ENCODE peak calls at places on chromosomes 2 and 18, in eight cellular contexts. M, A, P, V, H, Q, T and D are unnamed samples.

GRCh38 chr18:79466591-79466990 is 70.9 kb downstream of the NFATC1 start:
- DNase-seq in H (no peak), M (no peak), P (no peak), A (no peak), Q (peak), V (no peak), T (no peak), D (no peak)

GRCh38 chr2:158297120-158297519 is 159.4 kb downstream of the CCDC148 start:
- DNase-seq in V (no peak), M (no peak), A (no peak), T (no peak), P (no peak), H (no peak), Q (no peak), D (no peak)

GRCh38 chr2:32688511-32688910 is 60.7 kb downstream of the TTC27 start:
- DNase-seq in H (no peak), T (no peak), Q (no peak), M (peak), V (peak), A (peak), P (peak), D (peak)

GRCh38 chr2:224449212-224450147 is 47.6 kb upstream of the FAM124B start:
- DNase-seq in P (peak), V (peak), M (no peak), T (no peak), Q (no peak), H (no peak), A (no peak), D (peak)

GRCh38 chr2:196737046-196737445 is 62.4 kb downstream of the GTF3C3 start:
- DNase-seq in M (no peak), H (no peak), P (peak), A (no peak), V (no peak), Q (no peak), T (no peak), D (no peak)

GRCh38 chr2:186594001-186594722 is 4.3 kb downstream of the ITGAV start:
- DNase-seq in A (no peak), P (no peak), Q (no peak), T (no peak), H (no peak), M (no peak), V (no peak), D (no peak)

GRCh38 chr2:120780402-120780801 is 44.7 kb downstream of the GLI2 start:
- DNase-seq in Q (no peak), M (no peak), T (peak), V (no peak), H (no peak), P (no peak), A (no peak), D (no peak)

GRCh38 chr2:102621630-102622029 is 2.3 kb downstream of the SLC9A2 start:
- DNase-seq in P (no peak), T (no peak), H (no peak), Q (no peak), V (no peak), M (no peak), A (no peak), D (no peak)

GRCh38 chr2:129436809-129437208 is 542.7 kb upstream of the RAB6C start:
- DNase-seq in H (no peak), T (no peak), A (no peak), P (no peak), Q (no peak), M (no peak), V (no peak), D (no peak)

GRCh38 chr2:2731885-2732284 is 400.8 kb upstream of the MYT1L start:
- DNase-seq in H (no peak), P (no peak), A (no peak), Q (no peak), M (no peak), V (no peak), T (no peak), D (no peak)

GRCh38 chr2:135454608-135455007 is 76.4 kb downstream of the ZRANB3 start:
- DNase-seq in M (no peak), V (no peak), P (no peak), Q (no peak), T (no peak), A (no peak), H (no peak), D (no peak)

GRCh38 chr18:76672627-76673026 is 149.7 kb upstream of the ZNF236 start:
- DNase-seq in H (no peak), P (peak), M (peak), V (peak), T (no peak), Q (no peak), A (peak), D (peak)

GRCh38 chr2:43178602-43179542 is 47.5 kb downstream of the ZFP36L2 start:
- DNase-seq in V (peak), A (peak), Q (peak), M (peak), T (peak), H (peak), P (peak), D (peak)

GRCh38 chr2:205740381-205740780 is 58.1 kb downstream of the NRP2 start:
- DNase-seq in M (no peak), H (no peak), P (no peak), A (no peak), T (no peak), V (no peak), Q (no peak), D (no peak)

GRCh38 chr2:207408086-207408794 is 121.5 kb upstream of the CREB1 start:
- DNase-seq in T (no peak), P (peak), V (no peak), Q (no peak), H (peak), M (peak), A (peak), D (peak)

GRCh38 chr2:196206804-196207203 is 35.4 kb upstream of the STK17B start:
- DNase-seq in V (no peak), Q (no peak), M (no peak), H (peak), T (no peak), P (no peak), A (no peak), D (no peak)

GRCh38 chr2:128547667-128548066 is 229.0 kb upstream of the HS6ST1 start:
- DNase-seq in H (no peak), A (no peak), V (no peak), Q (no peak), P (no peak), T (no peak), M (no peak), D (no peak)

GRCh38 chr2:161625314-161625919 is 1.2 kb downstream of the SLC4A10 start:
- DNase-seq in P (no peak), V (no peak), A (no peak), T (no peak), H (no peak), Q (no peak), M (peak), D (no peak)

GRCh38 chr2:106801256-106801655 is 84.7 kb downstream of the ST6GAL2 start:
- DNase-seq in P (no peak), H (no peak), Q (no peak), A (no peak), M (no peak), T (no peak), V (no peak), D (no peak)

GRCh38 chr2:38128653-38129052 is 52.7 kb upstream of the CYP1B1 start:
- DNase-seq in A (peak), P (peak), M (no peak), V (peak), H (no peak), T (no peak), Q (peak), D (peak)

GRCh38 chr18:79781331-79781941 is 16.3 kb upstream of the KCNG2 start:
- DNase-seq in Q (peak), M (no peak), T (no peak), V (no peak), H (no peak), A (no peak), P (no peak), D (no peak)

GRCh38 chr18:3305933-3306332 is 44.0 kb downstream of the MYL12B start:
- DNase-seq in T (no peak), Q (no peak), V (peak), H (peak), A (peak), M (peak), P (peak), D (peak)

GRCh38 chr18:39480494-39481245 is 1915.1 kb upstream of the CELF4 start:
- DNase-seq in P (no peak), V (peak), A (no peak), H (no peak), Q (no peak), M (no peak), T (no peak), D (no peak)

GRCh38 chr18:29849145-29849544 is 1193.4 kb downstream of the DSC3 start:
- DNase-seq in Q (no peak), M (no peak), T (no peak), P (peak), V (no peak), H (no peak), A (peak), D (no peak)

GRCh38 chr2:105625632-105626031 is 119.1 kb upstream of the NCK2 start:
- DNase-seq in M (no peak), T (no peak), A (no peak), H (no peak), P (no peak), V (no peak), Q (no peak), D (no peak)

GRCh38 chr2:72129676-72130340 is 17.9 kb downstream of the CYP26B1 start:
- DNase-seq in P (peak), V (no peak), Q (peak), M (no peak), T (no peak), H (no peak), A (no peak), D (no peak)

GRCh38 chr2:239400000-239400831 is 604 bp downstream of the HDAC4 start:
- DNase-seq in M (no peak), Q (peak), P (no peak), H (no peak), T (no peak), V (peak), A (no peak), D (peak)

GRCh38 chr2:83069724-83070123 is 1389.4 kb downstream of the SUCLG1 start:
- DNase-seq in A (peak), T (no peak), M (peak), Q (no peak), P (peak), H (no peak), V (peak), D (no peak)

GRCh38 chr2:115115135-115115534 is 672.7 kb downstream of the DPP10 start:
- DNase-seq in H (no peak), P (no peak), A (no peak), V (no peak), T (no peak), M (no peak), Q (no peak), D (no peak)

GRCh38 chr2:141959016-141959415 is 171.8 kb downstream of the LRP1B start:
- DNase-seq in T (no peak), P (no peak), V (no peak), M (no peak), Q (no peak), H (no peak), A (no peak), D (no peak)

GRCh38 chr2:214987261-214987660 is 151.2 kb downstream of the ABCA12 start:
- DNase-seq in T (no peak), A (no peak), M (no peak), P (peak), V (no peak), H (no peak), Q (no peak), D (no peak)

GRCh38 chr2:22478329-22478728 is 906.6 kb upstream of the KLHL29 start:
- DNase-seq in P (no peak), Q (no peak), M (no peak), A (no peak), V (no peak), H (no peak), T (no peak), D (no peak)

GRCh38 chr2:157875720-157876065 is 437 bp downstream of the ACVR1 start:
- DNase-seq in M (peak), V (no peak), P (no peak), H (peak), A (peak), T (peak), Q (peak), D (no peak)

GRCh38 chr2:45121236-45121927 is 112.1 kb upstream of the SIX2 start:
- DNase-seq in V (no peak), Q (no peak), H (no peak), T (no peak), P (no peak), A (peak), M (no peak), D (no peak)

GRCh38 chr2:46521215-46521683 is 41.9 kb downstream of the TMEM247 start:
- DNase-seq in Q (peak), V (peak), A (peak), P (peak), M (peak), H (peak), T (peak), D (peak)

GRCh38 chr2:216774620-216775019 is 79.3 kb upstream of the IGFBP5 start:
- DNase-seq in H (no peak), A (peak), T (peak), V (peak), M (peak), Q (no peak), P (peak), D (peak)

GRCh38 chr2:216776076-216776726 is 80.9 kb upstream of the IGFBP5 start:
- DNase-seq in M (no peak), T (no peak), A (no peak), Q (no peak), H (no peak), P (no peak), V (no peak), D (no peak)

GRCh38 chr2:216775043-216775453 is 79.7 kb upstream of the IGFBP5 start:
- DNase-seq in V (peak), P (peak), H (no peak), A (peak), T (peak), Q (no peak), M (peak), D (peak)

GRCh38 chr2:216773072-216773471 is 77.7 kb upstream of the IGFBP5 start:
- DNase-seq in H (no peak), T (peak), Q (no peak), V (no peak), P (no peak), A (no peak), M (no peak), D (no peak)

DNA sequence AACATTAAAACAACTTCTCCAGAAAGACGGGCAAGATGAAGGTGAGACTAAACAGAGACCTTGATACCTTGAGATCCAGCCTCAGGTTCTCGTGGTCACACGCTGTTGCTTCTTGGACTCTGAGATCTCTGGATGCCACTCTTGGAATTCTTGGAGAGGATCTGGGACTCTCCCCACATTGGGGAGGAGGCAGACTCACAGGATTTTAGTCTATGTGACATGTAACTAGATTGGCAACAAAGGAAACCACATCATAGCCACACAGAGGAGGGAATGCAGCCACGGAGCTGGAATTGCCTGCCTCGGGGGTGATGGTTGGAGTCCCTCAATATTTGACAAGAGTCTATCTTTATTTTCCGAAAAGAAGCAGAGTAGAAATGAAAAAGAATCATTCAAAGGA is 78.8 kb upstream of the IGFBP5 start:
- DNase-seq in A (no peak), V (no peak), P (peak), H (no peak), Q (no peak), T (no peak), M (no peak), D (no peak)
- H3K4me3 ChIP-seq in A (no peak), V (no peak), P (no peak), H (no peak), Q (no peak), T (no peak), M (no peak), D (no peak)

GRCh38 chr2:55511508-55512124 is 7.9 kb upstream of the CFAP36 start:
- DNase-seq in P (peak), A (peak), M (peak), T (no peak), Q (no peak), V (peak), H (no peak), D (peak)
- TF ChIP-seq CTCF in P (peak), A (peak), M (peak), T (no peak), Q (no peak), V (peak), H (no peak), D (peak)

DNA sequence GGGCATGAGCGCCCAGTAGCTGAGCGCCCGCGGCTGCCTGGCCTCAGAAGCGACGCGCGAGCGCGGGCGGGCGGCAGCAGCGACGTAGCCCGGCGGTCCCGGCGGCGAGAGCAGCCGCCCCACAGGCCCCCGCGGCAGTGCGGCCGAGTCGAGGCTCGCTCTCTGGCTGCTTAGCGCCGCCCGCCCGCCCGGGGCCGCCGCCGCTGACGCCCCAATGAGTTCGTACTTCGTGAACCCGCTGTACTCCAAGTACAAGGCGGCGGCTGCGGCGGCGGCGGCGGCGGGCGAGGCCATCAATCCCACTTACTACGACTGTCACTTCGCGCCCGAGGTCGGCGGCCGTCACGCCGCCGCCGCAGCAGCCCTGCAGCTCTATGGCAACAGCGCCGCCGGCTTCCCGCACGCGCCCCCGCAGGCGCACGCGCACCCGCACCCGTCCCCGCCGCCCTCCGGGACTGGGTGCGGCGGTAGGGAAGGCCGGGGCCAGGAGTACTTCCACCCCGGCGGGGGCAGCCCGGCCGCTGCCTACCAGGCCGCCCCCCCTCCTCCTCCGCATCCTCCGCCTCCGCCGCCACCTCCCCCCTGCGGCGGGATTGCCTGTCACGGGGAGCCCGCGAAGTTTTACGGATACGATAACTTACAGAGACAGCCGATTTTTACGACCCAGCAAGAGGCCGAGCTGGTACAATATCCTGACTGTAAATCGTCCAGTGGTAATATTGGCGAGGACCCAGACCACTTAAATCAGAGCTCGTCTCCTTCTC is 830 bp downstream of the HOXD8 start:
- DNase-seq in Q (peak), T (no peak), M (peak), H (no peak), V (peak), P (peak), A (no peak), D (peak)
- H3K4me3 ChIP-seq in Q (peak), T (peak), M (peak), H (peak), V (peak), P (peak), A (no peak), D (peak)

GRCh38 chr2:11419781-11420180 is 46.2 kb downstream of the E2F6 start:
- DNase-seq in A (peak), T (no peak), P (peak), H (no peak), M (no peak), Q (no peak), V (peak), D (peak)

GRCh38 chr2:11416931-11417330 is 49.0 kb downstream of the E2F6 start:
- DNase-seq in M (no peak), H (no peak), P (no peak), A (no peak), Q (no peak), V (no peak), T (no peak), D (no peak)

GRCh38 chr2:11416191-11416590 is 49.8 kb downstream of the E2F6 start:
- DNase-seq in V (no peak), T (no peak), A (no peak), M (no peak), H (no peak), P (peak), Q (no peak), D (no peak)

GRCh38 chr2:11420190-11420589 is 45.8 kb downstream of the E2F6 start:
- DNase-seq in V (no peak), Q (no peak), M (no peak), P (no peak), H (no peak), T (no peak), A (no peak), D (peak)

GRCh38 chr2:11417946-11418585 is 47.9 kb downstream of the E2F6 start:
- DNase-seq in P (no peak), T (no peak), M (no peak), A (no peak), H (no peak), Q (peak), V (no peak), D (peak)
- TF ChIP-seq CTCF in P (peak), T (peak), M (peak), A (peak), H (no peak), Q (peak), V (peak), D (peak)

GRCh38 chr2:155010925-155011324 is 312.4 kb downstream of the KCNJ3 start:
- DNase-seq in H (no peak), A (no peak), V (no peak), T (no peak), P (no peak), M (no peak), Q (no peak), D (no peak)
- H3K4me3 ChIP-seq in H (no peak), A (no peak), V (no peak), T (no peak), P (no peak), M (no peak), Q (no peak), D (no peak)

DNA sequence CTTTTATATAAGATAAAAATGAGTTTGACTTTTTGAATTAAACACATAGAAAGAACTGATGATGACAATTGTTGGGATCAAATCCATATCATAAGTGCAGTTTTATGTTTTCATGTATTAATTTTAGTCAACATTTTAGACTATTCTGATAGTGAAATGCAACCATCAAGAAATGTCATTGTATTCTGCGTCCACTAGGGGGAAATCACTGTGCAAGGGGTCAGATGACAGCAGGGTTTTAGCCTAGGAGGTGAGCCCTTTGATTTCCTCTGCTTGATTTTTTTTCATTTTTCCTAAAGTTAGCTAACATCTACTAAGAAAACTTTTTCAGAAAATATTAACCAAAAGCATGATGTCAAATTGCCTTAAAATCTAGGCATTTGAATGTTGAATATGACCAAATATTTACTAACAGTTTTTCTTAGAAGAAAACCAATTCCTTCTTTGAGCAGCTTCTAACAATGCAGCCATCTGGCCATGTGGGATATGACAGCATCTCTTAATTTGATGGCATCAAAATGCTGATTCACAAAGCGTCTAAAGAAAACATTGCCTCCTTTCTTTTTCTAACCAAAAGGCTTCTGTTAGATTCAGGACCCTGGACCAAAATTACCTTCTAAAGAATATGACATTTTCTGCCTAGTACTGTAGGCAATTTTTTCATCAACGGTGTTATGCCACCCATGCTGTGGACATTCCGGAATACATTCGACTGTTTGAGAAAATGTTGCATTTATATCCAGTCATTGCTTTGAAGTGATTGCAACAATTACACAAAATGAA is 141.5 kb downstream of the SPHKAP start:
- DNase-seq in M (peak), Q (no peak), H (no peak), T (no peak), A (peak), P (peak), V (peak), D (peak)
- TF ChIP-seq CTCF in M (peak), Q (peak), H (no peak), T (no peak), A (peak), P (peak), V (peak), D (peak)